ENCODE peak calls at places on chromosomes 11 and 22, in six cellular contexts. F is PC-3; L is HCT116; O is CD8-positive, alpha-beta T cell; C is aorta; V is trophoblast cell. M is an unnamed sample. For H3K4me1, the result is how much of the 10 kb centered on the place peaks cover.

GRCh38 chr11:57359396-57359795 is 21.2 kb downstream of the P2RX3 start:
- DNase-seq in O (no peak), V (no peak), F (no peak), C (peak), L (no peak), M (no peak)

GRCh38 chr11:45593992-45594391 is 71.4 kb downstream of the CHST1 start:
- DNase-seq in F (peak), V (no peak), O (no peak), C (no peak), L (peak), M (no peak)

GRCh38 chr11:104546486-104546885 is 351.8 kb downstream of the CASP12 start:
- DNase-seq in C (no peak), O (no peak), L (no peak), V (no peak), F (no peak), M (no peak)

GRCh38 chr11:119585038-119585666 is 143.8 kb downstream of the NECTIN1 start:
- DNase-seq in C (no peak), V (no peak), O (no peak), L (no peak), F (peak), M (no peak)

GRCh38 chr22:49431559-49431958 is 396.1 kb downstream of the BRD1 start:
- DNase-seq in C (no peak), F (no peak), O (no peak), L (no peak), V (no peak), M (no peak)

GRCh38 chr11:82174610-82175009 is 559.1 kb downstream of the FAM181B start:
- DNase-seq in L (no peak), O (no peak), C (no peak), V (peak), F (no peak), M (peak)

GRCh38 chr11:124167852-124168251 is 15.3 kb upstream of the OR10D3 start:
- DNase-seq in F (no peak), C (no peak), L (no peak), V (no peak), O (no peak), M (no peak)

GRCh38 chr11:49405743-49406142 is 197.3 kb upstream of the FOLH1 start:
- DNase-seq in F (no peak), L (no peak), V (no peak), C (no peak), O (no peak), M (no peak)

GRCh38 chr22:46136539-46137217 is 13.6 kb upstream of the PPARA start:
- DNase-seq in L (no peak), V (no peak), F (no peak), O (no peak), C (no peak), M (no peak)

GRCh38 chr11:76592961-76593360 is 77.6 kb downstream of the LRRC32 start:
- DNase-seq in C (peak), V (no peak), F (peak), L (no peak), O (peak), M (no peak)

GRCh38 chr22:42156597-42156996 is 26.0 kb upstream of the CYP2D6 start:
- DNase-seq in F (no peak), L (no peak), V (no peak), C (no peak), O (no peak), M (no peak)

GRCh38 chr11:29002816-29003215 is 894.6 kb downstream of the METTL15 start:
- DNase-seq in F (no peak), O (no peak), V (no peak), L (no peak), C (no peak), M (no peak)

GRCh38 chr11:113319085-113319484 is 4.7 kb downstream of the TTC12 start:
- DNase-seq in L (no peak), V (no peak), C (no peak), F (no peak), O (no peak), M (no peak)

GRCh38 chr11:61460474-61460881 is 30.6 kb downstream of the SDHAF2 start:
- DNase-seq in O (no peak), L (no peak), C (no peak), F (no peak), V (no peak), M (no peak)

GRCh38 chr11:43789700-43790443 is 90.8 kb upstream of the ALKBH3 start:
- DNase-seq in C (no peak), F (peak), O (no peak), V (peak), L (peak), M (no peak)

GRCh38 chr11:130634981-130635473 is 186.6 kb downstream of the ADAMTS15 start:
- DNase-seq in F (peak), O (no peak), L (no peak), C (no peak), V (no peak), M (no peak)

GRCh38 chr11:45082744-45083543 is 63.5 kb upstream of the PRDM11 start:
- DNase-seq in O (no peak), F (no peak), V (no peak), L (no peak), C (no peak), M (no peak)

GRCh38 chr11:10317281-10317755 is 12.4 kb downstream of the ADM start:
- DNase-seq in C (no peak), L (no peak), O (no peak), F (no peak), V (peak), M (no peak)

GRCh38 chr11:133163463-133164419 is 368.6 kb downstream of the OPCML start:
- DNase-seq in C (no peak), V (peak), F (peak), L (no peak), O (no peak), M (peak)

GRCh38 chr11:96204366-96204659 is 138.7 kb downstream of the MAML2 start:
- DNase-seq in O (no peak), V (peak), L (no peak), F (no peak), C (no peak), M (no peak)

DNA sequence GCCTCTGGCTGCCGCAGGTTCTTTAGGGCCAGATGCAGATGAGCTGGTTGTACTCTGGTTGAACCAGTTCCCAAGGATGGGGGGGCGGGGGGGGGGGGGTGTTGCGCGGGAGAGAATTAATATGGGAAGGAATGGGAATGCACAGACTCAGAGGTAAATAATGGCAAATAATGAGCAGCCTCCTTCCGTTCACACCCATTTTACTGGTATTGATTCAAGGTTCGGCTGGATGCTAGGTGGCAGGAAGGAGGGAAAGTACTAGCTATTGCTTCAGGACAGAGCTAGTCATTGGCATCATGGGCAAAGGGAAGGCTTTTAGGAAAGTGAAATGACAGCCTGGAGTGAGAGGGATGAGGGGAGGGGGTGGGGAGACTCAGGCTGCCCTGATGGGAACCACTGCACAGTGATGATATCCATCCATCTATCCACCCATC is at the start of gene VSTM5:
- DNase-seq in O (no peak), C (no peak), F (peak), L (no peak), V (no peak), M (no peak)
- H3K4me3 ChIP-seq in O (no peak), C (peak), F (peak), L (no peak), V (peak), M (peak)

GRCh38 chr11:26842458-26842841 is 120.6 kb upstream of the SLC5A12 start:
- DNase-seq in O (no peak), V (no peak), L (no peak), C (no peak), F (no peak), M (no peak)

GRCh38 chr11:26841818-26842457 is 120.1 kb upstream of the SLC5A12 start:
- DNase-seq in L (no peak), F (no peak), C (no peak), O (no peak), V (no peak), M (no peak)

GRCh38 chr11:26843539-26843938 is 121.7 kb upstream of the SLC5A12 start:
- DNase-seq in C (no peak), O (no peak), V (no peak), F (no peak), L (no peak), M (no peak)

GRCh38 chr11:26844963-26845362 is 123.1 kb upstream of the SLC5A12 start:
- DNase-seq in C (no peak), V (no peak), O (no peak), F (no peak), L (no peak), M (no peak)

GRCh38 chr11:26842883-26843282 is 121.0 kb upstream of the SLC5A12 start:
- DNase-seq in F (no peak), C (no peak), V (no peak), L (no peak), O (no peak), M (no peak)
- H3K4me1 ChIP-seq in F (under half), C (under half), V (under half), L (under half), O (under half), M (under half)

DNA sequence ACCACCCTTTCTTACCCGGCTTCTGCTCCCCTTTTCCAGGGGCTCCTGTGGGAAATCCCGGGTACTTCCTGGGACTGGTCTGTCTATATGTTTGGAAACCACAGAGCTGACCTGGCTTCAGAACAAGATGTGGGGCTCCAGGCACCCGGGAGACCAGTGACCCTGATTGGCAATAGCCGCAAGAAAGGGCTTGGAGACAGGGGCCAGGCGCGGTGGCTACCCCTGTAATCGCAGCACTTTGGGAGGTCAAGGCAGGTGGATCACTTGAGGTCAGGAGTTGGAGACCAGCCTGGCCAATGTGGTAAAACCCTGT is 3.2 kb upstream of the NEAT1 start:
- DNase-seq in O (no peak), C (peak), L (no peak), F (no peak), V (no peak), M (no peak)
- H3K4me3 ChIP-seq in O (peak), C (no peak), L (peak), F (peak), V (no peak), M (no peak)

GRCh38 chr11:1395773-1396374 is 6.1 kb downstream of the BRSK2 start:
- DNase-seq in F (no peak), O (no peak), C (no peak), V (no peak), L (no peak), M (no peak)
- H3K4me1 ChIP-seq in F (under half), O (under half), C (under half), V (under half), L (under half), M (under half)